ENCODE peak calls at places on chromosomes 12 and 14, in six cellular contexts. Z is OCI-LY7; P is activated CD8-positive, alpha-beta T cell treated with anti-CD3 and anti-CD28 coated beads for 36 hours; M is renal cortical epithelial cell; W is foreskin fibroblast; D is colonic mucosa. O is an unnamed sample.
A peak's percentile ranks its signal among the peaks of the same experiment; 100 is the strongest.

GRCh38 chr12:27619308-27619707 is 76.9 kb upstream of the REP15 start:
- DNase-seq in Z (no peak), P (peak; percentile 23), M (peak; percentile 70), W (peak; percentile 84), D (no peak), O (no peak)

GRCh38 chr12:19440916-19441315 is 1.6 kb downstream of the AEBP2 start:
- DNase-seq in Z (no peak), P (no peak), M (no peak), W (no peak), D (no peak), O (no peak)

GRCh38 chr14:70047598-70048312 is 141.0 kb downstream of the SLC8A3 start:
- DNase-seq in Z (no peak), P (no peak), M (no peak), W (no peak), D (no peak), O (no peak)

GRCh38 chr14:38098074-38098846 is 109.4 kb upstream of the SSTR1 start:
- DNase-seq in Z (no peak), P (no peak), M (peak; percentile 90), W (peak; percentile 88), D (no peak), O (no peak)

GRCh38 chr14:69719501-69719951 is 47.4 kb upstream of the SRSF5 start:
- DNase-seq in Z (no peak), P (no peak), M (peak; percentile 96), W (peak; percentile 77), D (no peak), O (peak; percentile 77)

GRCh38 chr14:63893701-63894458 is 41.1 kb downstream of the SYNE2 start:
- DNase-seq in Z (no peak), P (no peak), M (peak; percentile 96), W (peak; percentile 56), D (no peak), O (no peak)

GRCh38 chr12:53955036-53955775 is 503 bp downstream of the HOXC12 start:
- DNase-seq in Z (no peak), P (no peak), M (no peak), W (no peak), D (no peak), O (no peak)

GRCh38 chr12:46516933-46517578 is 144.5 kb upstream of the SLC38A2 start:
- DNase-seq in Z (no peak), P (peak; percentile 58), M (no peak), W (no peak), D (no peak), O (no peak)

GRCh38 chr12:2856051-2856450 is 788 bp downstream of the TEX52 start:
- DNase-seq in Z (no peak), P (no peak), M (no peak), W (no peak), D (no peak), O (no peak)

GRCh38 chr12:27426743-27427142 is 19.8 kb upstream of the SMCO2 start:
- DNase-seq in Z (no peak), P (no peak), M (no peak), W (no peak), D (no peak), O (no peak)

GRCh38 chr12:5232291-5232690 is 188.6 kb downstream of the KCNA5 start:
- DNase-seq in Z (no peak), P (no peak), M (no peak), W (no peak), D (no peak), O (no peak)

GRCh38 chr14:37246427-37246829 is 48.7 kb downstream of the MIPOL1 start:
- DNase-seq in Z (peak; percentile 50), P (no peak), M (peak; percentile 63), W (peak; percentile 14), D (no peak), O (peak; percentile 84)

GRCh38 chr12:108786450-108786849 is 55.1 kb upstream of the CORO1C start:
- DNase-seq in Z (no peak), P (no peak), M (no peak), W (no peak), D (no peak), O (no peak)

GRCh38 chr14:61698216-61698980 is 3.1 kb downstream of the HIF1A start:
- DNase-seq in Z (peak; percentile 58), P (no peak), M (peak; percentile 21), W (no peak), D (no peak), O (no peak)

GRCh38 chr12:71958457-71958856 is 19.8 kb downstream of the TPH2 start:
- DNase-seq in Z (no peak), P (no peak), M (no peak), W (no peak), D (no peak), O (no peak)

GRCh38 chr12:54018608-54018984 is 9.6 kb upstream of the HOXC6 start:
- DNase-seq in Z (peak; percentile 38), P (no peak), M (no peak), W (no peak), D (no peak), O (no peak)

GRCh38 chr12:87254371-87255030 is 774.7 kb downstream of the C12orf50 start:
- DNase-seq in Z (no peak), P (no peak), M (no peak), W (no peak), D (no peak), O (no peak)

GRCh38 chr12:24379493-24379892 is 430.0 kb upstream of the SOX5 start:
- DNase-seq in Z (no peak), P (no peak), M (no peak), W (no peak), D (no peak), O (no peak)

GRCh38 chr12:7219599-7220243 is 30.2 kb downstream of the PEX5 start:
- DNase-seq in Z (peak; percentile 84), P (peak; percentile 85), M (peak; percentile 65), W (peak; percentile 56), D (peak; percentile 70), O (peak; percentile 25)

GRCh38 chr14:65074449-65075155 is 27.7 kb downstream of the MAX start:
- DNase-seq in Z (peak; percentile 13), P (no peak), M (no peak), W (no peak), D (no peak), O (no peak)

GRCh38 chr12:58765653-58766554 is 154.4 kb downstream of the LRIG3 start:
- DNase-seq in Z (no peak), P (no peak), M (peak; percentile 30), W (no peak), D (no peak), O (no peak)

GRCh38 chr12:40015360-40015759 is 90.5 kb downstream of the SLC2A13 start:
- DNase-seq in Z (no peak), P (peak; percentile 15), M (peak; percentile 68), W (no peak), D (no peak), O (no peak)